ENCODE peak calls at places on chromosomes 11 and 22, in six cellular contexts. One of them, this sample, is unnamed.

GRCh38 chr11:5304046-5304445 is 2.3 kb upstream of the OR51B4 start:
- DNase-seq in naive thymus-derived CD4-positive, alpha-beta T cell: no peak
- DNase-seq in GM23248: peak
- DNase-seq in colonic mucosa: no peak
- DNase-seq in mesenchymal stem cell: no peak
- DNase-seq in CD8-positive, alpha-beta T cell: no peak
- DNase-seq in this sample: no peak

GRCh38 chr11:64878223-64878493 is 263 bp downstream of the EHD1 start:
- DNase-seq in naive thymus-derived CD4-positive, alpha-beta T cell: no peak
- DNase-seq in GM23248: no peak
- DNase-seq in colonic mucosa: no peak
- DNase-seq in mesenchymal stem cell: no peak
- DNase-seq in CD8-positive, alpha-beta T cell: no peak
- DNase-seq in this sample: no peak

GRCh38 chr22:37982938-37983859 is 1.2 kb downstream of the SOX10 start:
- DNase-seq in naive thymus-derived CD4-positive, alpha-beta T cell: no peak
- DNase-seq in GM23248: no peak
- DNase-seq in colonic mucosa: no peak
- DNase-seq in mesenchymal stem cell: no peak
- DNase-seq in CD8-positive, alpha-beta T cell: no peak
- DNase-seq in this sample: no peak

GRCh38 chr11:87020336-87020735 is 17.4 kb upstream of the TMEM135 start:
- DNase-seq in naive thymus-derived CD4-positive, alpha-beta T cell: no peak
- DNase-seq in GM23248: no peak
- DNase-seq in colonic mucosa: no peak
- DNase-seq in mesenchymal stem cell: no peak
- DNase-seq in CD8-positive, alpha-beta T cell: no peak
- DNase-seq in this sample: no peak

GRCh38 chr11:19436932-19437331 is 196.2 kb upstream of the E2F8 start:
- DNase-seq in naive thymus-derived CD4-positive, alpha-beta T cell: no peak
- DNase-seq in GM23248: no peak
- DNase-seq in colonic mucosa: no peak
- DNase-seq in mesenchymal stem cell: no peak
- DNase-seq in CD8-positive, alpha-beta T cell: no peak
- DNase-seq in this sample: no peak

GRCh38 chr11:47271961-47272661 is 2.2 kb downstream of the MADD start:
- DNase-seq in naive thymus-derived CD4-positive, alpha-beta T cell: no peak
- DNase-seq in GM23248: no peak
- DNase-seq in colonic mucosa: peak
- DNase-seq in mesenchymal stem cell: no peak
- DNase-seq in CD8-positive, alpha-beta T cell: no peak
- DNase-seq in this sample: peak

GRCh38 chr11:10305262-10305963 is 540 bp downstream of the ADM start:
- DNase-seq in naive thymus-derived CD4-positive, alpha-beta T cell: peak
- DNase-seq in GM23248: peak
- DNase-seq in colonic mucosa: peak
- DNase-seq in mesenchymal stem cell: no peak
- DNase-seq in CD8-positive, alpha-beta T cell: no peak
- DNase-seq in this sample: peak

GRCh38 chr11:26766996-26767395 is 45.1 kb upstream of the SLC5A12 start:
- DNase-seq in naive thymus-derived CD4-positive, alpha-beta T cell: no peak
- DNase-seq in GM23248: peak
- DNase-seq in colonic mucosa: no peak
- DNase-seq in mesenchymal stem cell: peak
- DNase-seq in CD8-positive, alpha-beta T cell: no peak
- DNase-seq in this sample: no peak

GRCh38 chr11:57413681-57414080 is 13.2 kb downstream of the SLC43A3 start:
- DNase-seq in naive thymus-derived CD4-positive, alpha-beta T cell: no peak
- DNase-seq in GM23248: no peak
- DNase-seq in colonic mucosa: no peak
- DNase-seq in mesenchymal stem cell: no peak
- DNase-seq in CD8-positive, alpha-beta T cell: no peak
- DNase-seq in this sample: no peak

GRCh38 chr11:82718307-82718706 is 15.4 kb downstream of the FAM181B start:
- DNase-seq in naive thymus-derived CD4-positive, alpha-beta T cell: peak
- DNase-seq in GM23248: peak
- DNase-seq in colonic mucosa: no peak
- DNase-seq in mesenchymal stem cell: peak
- DNase-seq in CD8-positive, alpha-beta T cell: no peak
- DNase-seq in this sample: no peak

GRCh38 chr11:85898456-85898855 is 43.3 kb downstream of the CCDC83 start:
- DNase-seq in naive thymus-derived CD4-positive, alpha-beta T cell: no peak
- DNase-seq in GM23248: peak
- DNase-seq in colonic mucosa: no peak
- DNase-seq in mesenchymal stem cell: no peak
- DNase-seq in CD8-positive, alpha-beta T cell: no peak
- DNase-seq in this sample: no peak

GRCh38 chr11:96447208-96447607 is 57.4 kb downstream of the JRKL start:
- DNase-seq in naive thymus-derived CD4-positive, alpha-beta T cell: no peak
- DNase-seq in GM23248: no peak
- DNase-seq in colonic mucosa: no peak
- DNase-seq in mesenchymal stem cell: no peak
- DNase-seq in CD8-positive, alpha-beta T cell: no peak
- DNase-seq in this sample: no peak

GRCh38 chr22:32827061-32827602 is 25.6 kb downstream of the TIMP3 start:
- DNase-seq in naive thymus-derived CD4-positive, alpha-beta T cell: no peak
- DNase-seq in GM23248: no peak
- DNase-seq in colonic mucosa: no peak
- DNase-seq in mesenchymal stem cell: no peak
- DNase-seq in CD8-positive, alpha-beta T cell: no peak
- DNase-seq in this sample: no peak

GRCh38 chr22:35037089-35037488 is 28.9 kb upstream of the ISX start:
- DNase-seq in naive thymus-derived CD4-positive, alpha-beta T cell: no peak
- DNase-seq in GM23248: peak
- DNase-seq in colonic mucosa: no peak
- DNase-seq in mesenchymal stem cell: no peak
- DNase-seq in CD8-positive, alpha-beta T cell: no peak
- DNase-seq in this sample: no peak

GRCh38 chr11:116960916-116961315 is 123.5 kb upstream of the APOA1 start:
- DNase-seq in naive thymus-derived CD4-positive, alpha-beta T cell: no peak
- DNase-seq in GM23248: peak
- DNase-seq in colonic mucosa: no peak
- DNase-seq in mesenchymal stem cell: peak
- DNase-seq in CD8-positive, alpha-beta T cell: no peak
- DNase-seq in this sample: no peak

GRCh38 chr11:41660585-41660984 is 201.1 kb upstream of the LRRC4C start:
- DNase-seq in naive thymus-derived CD4-positive, alpha-beta T cell: no peak
- DNase-seq in GM23248: no peak
- DNase-seq in colonic mucosa: no peak
- DNase-seq in mesenchymal stem cell: no peak
- DNase-seq in CD8-positive, alpha-beta T cell: no peak
- DNase-seq in this sample: no peak
- H3K4me3 ChIP-seq in naive thymus-derived CD4-positive, alpha-beta T cell: no peak
- H3K4me3 ChIP-seq in GM23248: no peak
- H3K4me3 ChIP-seq in colonic mucosa: no peak
- H3K4me3 ChIP-seq in mesenchymal stem cell: no peak
- H3K4me3 ChIP-seq in CD8-positive, alpha-beta T cell: no peak
- H3K4me3 ChIP-seq in this sample: no peak

DNA sequence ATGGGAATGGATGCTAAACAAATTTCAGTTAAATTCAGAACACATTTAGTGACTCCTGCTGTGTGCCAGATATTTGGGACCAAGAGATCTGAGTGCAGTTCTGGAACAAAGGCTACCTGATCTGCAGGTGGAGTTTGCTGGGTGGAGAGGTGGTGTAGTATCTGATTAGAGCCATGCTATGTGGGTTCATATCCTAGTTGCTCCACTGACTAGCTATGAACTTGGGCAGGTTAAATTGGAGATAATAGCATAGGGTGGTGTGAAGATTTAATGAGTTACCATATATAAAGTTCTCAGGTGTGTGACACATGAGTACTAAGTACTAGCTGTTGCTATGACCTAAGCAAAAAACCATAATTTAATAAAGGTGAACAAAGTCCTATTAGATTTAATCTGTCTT is 2.0 kb downstream of the ENDOD1 start:
- DNase-seq in naive thymus-derived CD4-positive, alpha-beta T cell: no peak
- DNase-seq in GM23248: no peak
- DNase-seq in colonic mucosa: no peak
- DNase-seq in mesenchymal stem cell: no peak
- DNase-seq in CD8-positive, alpha-beta T cell: no peak
- DNase-seq in this sample: no peak
- H3K4me3 ChIP-seq in naive thymus-derived CD4-positive, alpha-beta T cell: no peak
- H3K4me3 ChIP-seq in GM23248: no peak
- H3K4me3 ChIP-seq in colonic mucosa: no peak
- H3K4me3 ChIP-seq in mesenchymal stem cell: no peak
- H3K4me3 ChIP-seq in CD8-positive, alpha-beta T cell: no peak
- H3K4me3 ChIP-seq in this sample: no peak

GRCh38 chr22:46509416-46510089 is 27.9 kb downstream of the CELSR1 start:
- DNase-seq in naive thymus-derived CD4-positive, alpha-beta T cell: no peak
- DNase-seq in GM23248: no peak
- DNase-seq in colonic mucosa: no peak
- DNase-seq in mesenchymal stem cell: no peak
- DNase-seq in CD8-positive, alpha-beta T cell: no peak
- DNase-seq in this sample: no peak
- H3K4me3 ChIP-seq in naive thymus-derived CD4-positive, alpha-beta T cell: no peak
- H3K4me3 ChIP-seq in GM23248: no peak
- H3K4me3 ChIP-seq in colonic mucosa: no peak
- H3K4me3 ChIP-seq in mesenchymal stem cell: no peak
- H3K4me3 ChIP-seq in CD8-positive, alpha-beta T cell: no peak
- H3K4me3 ChIP-seq in this sample: no peak

GRCh38 chr11:134950692-134951304 is 538.8 kb upstream of the B3GAT1 start:
- DNase-seq in naive thymus-derived CD4-positive, alpha-beta T cell: no peak
- DNase-seq in GM23248: peak
- DNase-seq in colonic mucosa: no peak
- DNase-seq in mesenchymal stem cell: peak
- DNase-seq in CD8-positive, alpha-beta T cell: no peak
- DNase-seq in this sample: no peak
- H3K4me3 ChIP-seq in naive thymus-derived CD4-positive, alpha-beta T cell: no peak
- H3K4me3 ChIP-seq in GM23248: peak
- H3K4me3 ChIP-seq in colonic mucosa: no peak
- H3K4me3 ChIP-seq in mesenchymal stem cell: no peak
- H3K4me3 ChIP-seq in CD8-positive, alpha-beta T cell: no peak
- H3K4me3 ChIP-seq in this sample: no peak

DNA sequence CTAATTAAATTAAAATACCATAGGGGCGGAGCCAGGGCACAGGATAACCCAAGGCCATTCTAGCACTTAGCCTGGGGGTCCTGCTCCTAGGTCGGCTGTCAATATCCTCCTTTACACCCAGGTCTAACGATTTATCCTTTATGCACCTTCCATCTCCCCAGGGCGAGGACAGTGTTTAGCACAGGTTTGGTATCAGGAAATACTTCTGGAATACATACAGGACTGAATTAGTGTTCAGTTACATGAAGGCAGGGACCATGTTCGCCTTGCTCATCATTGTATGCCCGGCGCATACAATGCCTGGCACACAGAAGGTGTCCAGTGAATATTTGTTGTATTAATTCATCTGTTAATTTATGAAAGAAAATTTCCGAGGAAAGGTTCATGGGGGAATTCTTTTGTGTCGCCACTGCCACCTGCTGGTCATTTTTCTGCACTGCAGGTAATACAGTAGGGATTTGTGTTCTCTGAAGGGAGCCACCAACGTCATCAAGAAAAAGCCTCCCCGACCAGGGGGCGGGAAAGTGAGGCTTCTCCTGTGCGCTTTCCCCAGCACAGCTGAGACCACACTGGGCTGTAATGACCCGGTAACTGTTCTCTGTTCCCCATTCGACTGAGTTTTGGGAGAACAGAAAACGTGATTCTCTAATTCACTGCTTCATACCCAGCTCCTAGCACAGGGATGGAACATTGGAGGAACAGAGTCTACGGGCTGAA is 68.7 kb upstream of the ASPHD2 start:
- DNase-seq in naive thymus-derived CD4-positive, alpha-beta T cell: peak
- DNase-seq in GM23248: peak
- DNase-seq in colonic mucosa: peak
- DNase-seq in mesenchymal stem cell: peak
- DNase-seq in CD8-positive, alpha-beta T cell: peak
- DNase-seq in this sample: peak
- H3K4me3 ChIP-seq in naive thymus-derived CD4-positive, alpha-beta T cell: no peak
- H3K4me3 ChIP-seq in GM23248: peak
- H3K4me3 ChIP-seq in colonic mucosa: no peak
- H3K4me3 ChIP-seq in mesenchymal stem cell: no peak
- H3K4me3 ChIP-seq in CD8-positive, alpha-beta T cell: no peak
- H3K4me3 ChIP-seq in this sample: no peak

DNA sequence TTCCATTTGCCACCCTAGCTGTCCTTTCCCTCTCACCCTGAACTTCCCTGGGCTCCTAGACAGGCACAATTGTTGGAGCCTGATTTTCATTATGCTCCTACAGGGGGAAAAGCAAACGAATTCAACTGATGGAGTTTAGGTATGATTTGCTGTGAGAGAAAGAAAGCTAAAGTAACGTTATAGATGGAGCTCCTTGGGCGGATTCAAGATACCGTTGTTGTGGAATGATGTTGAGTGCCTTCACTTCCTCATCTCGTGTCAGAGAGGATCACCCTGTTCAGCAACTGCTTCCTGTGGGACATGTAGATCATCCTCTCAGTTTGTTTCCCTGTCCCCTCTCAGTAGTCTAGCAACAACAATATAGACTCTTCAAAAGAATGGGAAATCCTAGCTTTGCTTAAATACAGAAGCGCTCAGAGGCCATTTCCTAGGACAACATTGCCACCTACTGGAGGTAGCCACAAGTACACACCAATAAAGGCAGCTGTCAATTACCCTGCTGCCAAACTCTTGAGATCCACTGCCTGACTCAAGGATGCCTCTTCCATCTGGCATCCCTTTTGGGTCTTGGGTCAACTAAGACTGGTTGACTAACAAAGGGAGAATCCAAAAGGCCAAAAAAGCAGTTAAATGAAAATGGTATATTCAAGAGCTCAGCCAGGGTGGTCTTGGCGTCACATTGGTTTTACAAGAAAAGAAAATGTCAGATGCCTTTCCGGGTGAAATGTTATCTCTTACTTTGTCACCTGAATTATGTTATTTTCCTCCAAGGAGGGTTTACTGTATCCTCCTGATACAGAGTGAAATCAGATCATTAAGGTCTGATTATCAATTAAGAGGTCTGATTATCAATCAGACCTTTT is 13.5 kb upstream of the DTX4 start:
- DNase-seq in naive thymus-derived CD4-positive, alpha-beta T cell: peak
- DNase-seq in GM23248: peak
- DNase-seq in colonic mucosa: peak
- DNase-seq in mesenchymal stem cell: peak
- DNase-seq in CD8-positive, alpha-beta T cell: peak
- DNase-seq in this sample: peak
- H3K4me3 ChIP-seq in naive thymus-derived CD4-positive, alpha-beta T cell: no peak
- H3K4me3 ChIP-seq in GM23248: no peak
- H3K4me3 ChIP-seq in colonic mucosa: no peak
- H3K4me3 ChIP-seq in mesenchymal stem cell: no peak
- H3K4me3 ChIP-seq in CD8-positive, alpha-beta T cell: no peak
- H3K4me3 ChIP-seq in this sample: no peak

GRCh38 chr11:3126207-3126865 is 38.8 kb downstream of the OSBPL5 start:
- DNase-seq in naive thymus-derived CD4-positive, alpha-beta T cell: no peak
- DNase-seq in GM23248: no peak
- DNase-seq in colonic mucosa: peak
- DNase-seq in mesenchymal stem cell: no peak
- DNase-seq in CD8-positive, alpha-beta T cell: no peak
- DNase-seq in this sample: no peak
- H3K4me3 ChIP-seq in naive thymus-derived CD4-positive, alpha-beta T cell: no peak
- H3K4me3 ChIP-seq in GM23248: no peak
- H3K4me3 ChIP-seq in colonic mucosa: peak
- H3K4me3 ChIP-seq in mesenchymal stem cell: no peak
- H3K4me3 ChIP-seq in CD8-positive, alpha-beta T cell: no peak
- H3K4me3 ChIP-seq in this sample: no peak

DNA sequence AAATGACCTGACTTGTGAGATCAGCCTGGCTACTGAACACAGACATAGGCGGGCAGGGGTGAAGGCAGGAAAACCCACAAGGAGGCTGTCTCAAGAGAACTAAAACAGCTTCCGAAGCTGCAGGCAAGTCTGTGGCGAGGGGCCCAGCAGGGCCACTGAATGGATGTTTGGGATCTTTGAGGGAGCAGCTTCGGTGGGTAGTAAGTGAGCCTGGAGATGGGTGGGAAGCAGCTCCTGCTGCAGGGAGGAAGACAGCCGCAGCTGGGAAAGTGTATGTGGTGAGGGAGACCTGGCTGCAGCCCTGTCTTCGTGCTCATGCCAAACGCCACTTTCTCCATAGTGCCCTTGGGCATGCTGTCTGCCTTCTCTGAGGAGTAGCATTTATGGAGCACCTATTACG is 3.4 kb downstream of the CCDC86 start:
- DNase-seq in naive thymus-derived CD4-positive, alpha-beta T cell: no peak
- DNase-seq in GM23248: no peak
- DNase-seq in colonic mucosa: no peak
- DNase-seq in mesenchymal stem cell: no peak
- DNase-seq in CD8-positive, alpha-beta T cell: no peak
- DNase-seq in this sample: no peak
- H3K4me3 ChIP-seq in naive thymus-derived CD4-positive, alpha-beta T cell: no peak
- H3K4me3 ChIP-seq in GM23248: no peak
- H3K4me3 ChIP-seq in colonic mucosa: no peak
- H3K4me3 ChIP-seq in mesenchymal stem cell: no peak
- H3K4me3 ChIP-seq in CD8-positive, alpha-beta T cell: no peak
- H3K4me3 ChIP-seq in this sample: peak

This sample was measured in stomach.